ENCODE peak calls at places on chromosome 15, in six cellular contexts. I is astrocyte of the spinal cord, W is occipital lobe, R is NCI-H524 treated with DMSO at 0.1 percent for 48 hours, O is COR-L47, X is H54. T is an unnamed sample.
A peak's percentile ranks its signal among the peaks of the same experiment; 100 is the strongest.

GRCh38 chr15:32888221-32888761 is 170.5 kb downstream of the GREM1 start:
- DNase-seq in I (no peak), O (no peak), X (no peak), W (no peak), R (no peak), T (no peak)

GRCh38 chr15:27336676-27337075 is 365.7 kb downstream of the GABRG3 start:
- DNase-seq in X (no peak), O (no peak), R (no peak), I (peak; percentile 42), W (no peak), T (no peak)

GRCh38 chr15:101256756-101257155 is 4.9 kb upstream of the CHSY1 start:
- DNase-seq in X (no peak), I (no peak), W (no peak), O (no peak), R (no peak), T (no peak)

GRCh38 chr15:63999177-63999576 is 47.1 kb downstream of the DAPK2 start:
- DNase-seq in W (no peak), X (no peak), R (no peak), I (no peak), O (no peak), T (no peak)

GRCh38 chr15:69592954-69593353 is 140.3 kb downstream of the RPLP1 start:
- DNase-seq in O (no peak), R (no peak), I (no peak), W (no peak), X (no peak), T (no peak)

GRCh38 chr15:68352401-68353062 is 75.0 kb downstream of the FEM1B start:
- DNase-seq in O (no peak), X (peak; percentile 59), R (no peak), W (no peak), I (peak; percentile 93), T (no peak)

GRCh38 chr15:101489236-101489632 is 273 bp downstream of the PCSK6 start:
- DNase-seq in X (no peak), R (no peak), O (peak; percentile 39), W (no peak), I (no peak), T (no peak)

GRCh38 chr15:73923156-73923487 is 3.1 kb upstream of the LOXL1 start:
- DNase-seq in W (no peak), R (no peak), X (no peak), I (no peak), O (no peak), T (no peak)

GRCh38 chr15:65805019-65805738 is 13.1 kb upstream of the DENND4A start:
- DNase-seq in R (no peak), W (no peak), X (no peak), I (no peak), O (no peak), T (no peak)

GRCh38 chr15:70722266-70723123 is 40.9 kb downstream of the UACA start:
- DNase-seq in I (peak; percentile 71), R (no peak), W (no peak), X (no peak), O (peak; percentile 39), T (no peak)

GRCh38 chr15:61137139-61137792 is 91.8 kb downstream of the RORA start:
- DNase-seq in R (no peak), X (no peak), I (no peak), W (no peak), O (no peak), T (no peak)

GRCh38 chr15:40183636-40184463 is 23.0 kb downstream of the BUB1B start:
- DNase-seq in R (no peak), O (no peak), I (no peak), X (no peak), W (no peak), T (no peak)

GRCh38 chr15:89870688-89871288 is 23.0 kb downstream of the AP3S2 start:
- DNase-seq in I (no peak), O (no peak), W (no peak), R (no peak), X (no peak), T (no peak)

GRCh38 chr15:35958021-35958420 is 412.1 kb upstream of the DPH6 start:
- DNase-seq in O (peak; percentile 89), W (no peak), R (peak; percentile 94), X (no peak), I (peak; percentile 43), T (no peak)

GRCh38 chr15:76190767-76191538 is 120.3 kb downstream of the ETFA start:
- DNase-seq in I (peak; percentile 77), O (peak; percentile 61), X (peak; percentile 85), W (peak; percentile 67), R (peak; percentile 30), T (peak; percentile 55)

GRCh38 chr15:43920815-43921214 is 94.0 kb downstream of the WDR76 start:
- DNase-seq in R (peak; percentile 82), X (no peak), O (no peak), W (no peak), I (peak; percentile 74), T (no peak)

GRCh38 chr15:73809728-73810501 is 56.8 kb upstream of the INSYN1 start:
- DNase-seq in X (peak; percentile 41), O (no peak), I (no peak), R (no peak), W (peak; percentile 56), T (no peak)

GRCh38 chr15:72850833-72851232 is 67.3 kb upstream of the ADPGK start:
- DNase-seq in O (no peak), I (no peak), R (no peak), W (no peak), X (no peak), T (no peak)

GRCh38 chr15:81385110-81386076 is 11.4 kb upstream of the TMC3 start:
- DNase-seq in W (no peak), I (no peak), R (no peak), X (no peak), O (no peak), T (no peak)

GRCh38 chr15:84734794-84735479 is 13.5 kb upstream of the ZNF592 start:
- DNase-seq in X (peak; percentile 33), R (no peak), W (no peak), O (no peak), I (peak; percentile 64), T (no peak)

GRCh38 chr15:50066202-50066601 is 52.8 kb downstream of the ATP8B4 start:
- DNase-seq in X (no peak), I (peak; percentile 29), R (no peak), O (no peak), W (no peak), T (no peak)

GRCh38 chr15:41115652-41116115 is 396 bp downstream of the INO80 start:
- DNase-seq in W (peak; percentile 57), R (no peak), O (peak; percentile 47), I (no peak), X (peak; percentile 53), T (peak; percentile 40)

GRCh38 chr15:61974759-61975158 is 85.5 kb downstream of the VPS13C start:
- DNase-seq in X (no peak), I (no peak), W (no peak), O (peak; percentile 77), R (no peak), T (no peak)

GRCh38 chr15:77027111-77027696 is 32.3 kb downstream of the PSTPIP1 start:
- DNase-seq in I (no peak), X (no peak), O (no peak), R (no peak), W (no peak), T (no peak)

GRCh38 chr15:43516185-43516584 is 1.2 kb upstream of the MAP1A start:
- DNase-seq in I (no peak), O (no peak), X (no peak), W (no peak), R (no peak), T (no peak)

GRCh38 chr15:64461577-64462162 is 1.3 kb downstream of the ZNF609 start:
- DNase-seq in I (no peak), X (peak; percentile 15), W (no peak), R (no peak), O (peak; percentile 60), T (peak; percentile 38)

GRCh38 chr15:85764649-85765277 is 30.0 kb downstream of the KLHL25 start:
- DNase-seq in R (no peak), X (no peak), W (no peak), I (no peak), O (no peak), T (no peak)

GRCh38 chr15:101372149-101372577 is 77.1 kb upstream of the SNRPA1 start:
- DNase-seq in W (no peak), R (no peak), I (peak; percentile 1), X (no peak), O (no peak), T (no peak)